ENCODE peak calls at places on chromosomes 12 and 14, in four cellular contexts. One of them, this sample, is unnamed.

GRCh38 chr14:74538411-74539391 is 45.1 kb downstream of the ISCA2 start:
- DNase-seq in NCI-H510A treated with DMSO at 0.1 percent for 48 hours: no peak
- DNase-seq in mammary epithelial cell: no peak
- DNase-seq in CD8-positive, alpha-beta T cell: no peak
- DNase-seq in this sample: no peak

GRCh38 chr12:103499571-103499970 is 3.8 kb upstream of the C12orf42 start:
- DNase-seq in NCI-H510A treated with DMSO at 0.1 percent for 48 hours: no peak
- DNase-seq in CD8-positive, alpha-beta T cell: no peak
- DNase-seq in mammary epithelial cell: no peak
- DNase-seq in this sample: no peak

GRCh38 chr12:68368332-68368731 is 36.2 kb upstream of the MDM1 start:
- DNase-seq in CD8-positive, alpha-beta T cell: no peak
- DNase-seq in NCI-H510A treated with DMSO at 0.1 percent for 48 hours: no peak
- DNase-seq in mammary epithelial cell: no peak
- DNase-seq in this sample: no peak

GRCh38 chr12:44317651-44318126 is 481.8 kb downstream of the TMEM117 start:
- DNase-seq in CD8-positive, alpha-beta T cell: no peak
- DNase-seq in mammary epithelial cell: no peak
- DNase-seq in NCI-H510A treated with DMSO at 0.1 percent for 48 hours: peak
- DNase-seq in this sample: no peak

GRCh38 chr14:32933943-32934890 is 4.5 kb upstream of the NPAS3 start:
- DNase-seq in NCI-H510A treated with DMSO at 0.1 percent for 48 hours: peak
- DNase-seq in CD8-positive, alpha-beta T cell: no peak
- DNase-seq in mammary epithelial cell: peak
- DNase-seq in this sample: no peak

GRCh38 chr14:90969493-90970166 is 90.8 kb downstream of the RPS6KA5 start:
- DNase-seq in CD8-positive, alpha-beta T cell: no peak
- DNase-seq in mammary epithelial cell: no peak
- DNase-seq in NCI-H510A treated with DMSO at 0.1 percent for 48 hours: no peak
- DNase-seq in this sample: no peak

GRCh38 chr14:98494582-98494981 is 777.4 kb downstream of the BCL11B start:
- DNase-seq in NCI-H510A treated with DMSO at 0.1 percent for 48 hours: no peak
- DNase-seq in CD8-positive, alpha-beta T cell: no peak
- DNase-seq in mammary epithelial cell: peak
- DNase-seq in this sample: no peak

GRCh38 chr12:30794020-30794419 is 39.3 kb upstream of the CAPRIN2 start:
- DNase-seq in NCI-H510A treated with DMSO at 0.1 percent for 48 hours: no peak
- DNase-seq in CD8-positive, alpha-beta T cell: no peak
- DNase-seq in mammary epithelial cell: no peak
- DNase-seq in this sample: no peak

GRCh38 chr12:81095470-81096232 is 17.8 kb downstream of the ACSS3 start:
- DNase-seq in mammary epithelial cell: no peak
- DNase-seq in NCI-H510A treated with DMSO at 0.1 percent for 48 hours: no peak
- DNase-seq in CD8-positive, alpha-beta T cell: no peak
- DNase-seq in this sample: no peak

GRCh38 chr12:12724421-12725085 is 7.4 kb downstream of the CDKN1B start:
- DNase-seq in mammary epithelial cell: no peak
- DNase-seq in NCI-H510A treated with DMSO at 0.1 percent for 48 hours: no peak
- DNase-seq in CD8-positive, alpha-beta T cell: peak
- DNase-seq in this sample: peak

This sample was measured in NCI-H526 treated with DMSO at 0.1 percent for 48 hours.